ENCODE peak calls at places on chromosomes 4 and X, in five cellular contexts. W, D, I, L and Z are unnamed samples.
A peak's percentile ranks its signal among the peaks of the same experiment; 100 is the strongest.

GRCh38 chr4:751676-752075 is 46.0 kb downstream of the PCGF3 start:
- DNase-seq in W (no peak), D (no peak), I (peak; percentile 39), L (peak; percentile 58), Z (no peak)

GRCh38 chr4:39151120-39151713 is 31.1 kb upstream of the WDR19 start:
- DNase-seq in W (no peak), D (peak; percentile 48), I (peak; percentile 36), L (peak; percentile 39), Z (no peak)

GRCh38 chrX:70421618-70422017 is 1.5 kb upstream of the GDPD2 start:
- DNase-seq in W (no peak), D (no peak), I (no peak), L (no peak), Z (no peak)

GRCh38 chrX:9628779-9629493 is 136.7 kb downstream of the GPR143 start:
- DNase-seq in W (no peak), D (no peak), I (no peak), L (no peak), Z (no peak)

GRCh38 chr4:124745988-124746801 is 33.7 kb upstream of the ANKRD50 start:
- DNase-seq in W (no peak), D (peak; percentile 3), I (no peak), L (no peak), Z (no peak)

GRCh38 chr4:55865228-55865806 is 11.9 kb downstream of the EXOC1 start:
- DNase-seq in W (no peak), D (peak; percentile 84), I (peak; percentile 59), L (peak; percentile 70), Z (peak; percentile 41)

GRCh38 chr4:147425019-147425418 is 55.9 kb upstream of the EDNRA start:
- DNase-seq in W (no peak), D (peak; percentile 60), I (peak; percentile 42), L (peak; percentile 54), Z (no peak)

GRCh38 chr4:189087981-189088380 is 852.7 kb upstream of the FRG1 start:
- DNase-seq in W (no peak), D (no peak), I (no peak), L (no peak), Z (no peak)

GRCh38 chr4:40170588-40170987 is 26.2 kb upstream of the RHOH start:
- DNase-seq in W (no peak), D (no peak), I (no peak), L (no peak), Z (no peak)

GRCh38 chr4:100797791-100798190 is 280.0 kb upstream of the EMCN start:
- DNase-seq in W (no peak), D (no peak), I (peak; percentile 29), L (peak; percentile 32), Z (no peak)

GRCh38 chr4:36775544-36775943 is 469.0 kb upstream of the NWD2 start:
- DNase-seq in W (no peak), D (no peak), I (no peak), L (no peak), Z (no peak)

GRCh38 chr4:156898373-156899117 is 73.1 kb downstream of the PDGFC start:
- DNase-seq in W (no peak), D (peak; percentile 26), I (no peak), L (no peak), Z (no peak)

GRCh38 chr4:97493815-97494518 is 649.3 kb downstream of the STPG2 start:
- DNase-seq in W (no peak), D (no peak), I (peak; percentile 37), L (peak; percentile 45), Z (peak; percentile 52)

GRCh38 chr4:38232741-38233140 is 272.5 kb downstream of the PTTG2 start:
- DNase-seq in W (no peak), D (no peak), I (no peak), L (no peak), Z (no peak)

GRCh38 chr4:152536545-152537182 is 772 bp upstream of the FBXW7 start:
- DNase-seq in W (peak; percentile 30), D (peak; percentile 73), I (peak; percentile 33), L (peak; percentile 48), Z (peak; percentile 70)

GRCh38 chr4:48118081-48118480 is 16.0 kb downstream of the TXK start:
- DNase-seq in W (no peak), D (no peak), I (no peak), L (no peak), Z (no peak)

GRCh38 chrX:22196151-22196550 is 76.6 kb upstream of the CBLL2 start:
- DNase-seq in W (no peak), D (peak; percentile 61), I (no peak), L (no peak), Z (no peak)

GRCh38 chr4:186760576-186760975 is 36.9 kb upstream of the FAT1 start:
- DNase-seq in W (no peak), D (peak; percentile 88), I (peak; percentile 83), L (peak; percentile 86), Z (peak; percentile 76)

DNA sequence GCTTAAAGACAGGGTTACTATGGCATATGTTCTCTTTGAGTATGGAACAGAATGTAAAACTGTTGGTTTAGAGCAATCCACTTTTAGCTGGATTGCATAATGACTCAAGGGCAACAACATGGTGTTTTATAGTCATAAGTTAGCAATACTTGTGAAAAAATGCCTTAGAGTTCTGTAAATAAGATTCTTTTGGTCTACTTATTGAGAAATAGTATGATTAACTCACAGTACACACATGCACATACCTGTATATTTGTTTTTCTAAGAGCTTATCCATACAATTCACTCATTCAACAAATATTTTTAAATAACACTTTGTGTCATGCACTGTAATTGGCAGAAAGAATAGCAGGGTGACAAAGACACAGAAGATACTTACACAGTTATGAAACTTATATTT is 1415.5 kb downstream of the PCDH7 start:
- DNase-seq in W (no peak), D (no peak), I (peak; percentile 6), L (peak; percentile 14), Z (peak; percentile 86)
- TF ChIP-seq EZH2 in W (no peak), D (no peak), I (no peak), L (no peak), Z (no peak)

DNA sequence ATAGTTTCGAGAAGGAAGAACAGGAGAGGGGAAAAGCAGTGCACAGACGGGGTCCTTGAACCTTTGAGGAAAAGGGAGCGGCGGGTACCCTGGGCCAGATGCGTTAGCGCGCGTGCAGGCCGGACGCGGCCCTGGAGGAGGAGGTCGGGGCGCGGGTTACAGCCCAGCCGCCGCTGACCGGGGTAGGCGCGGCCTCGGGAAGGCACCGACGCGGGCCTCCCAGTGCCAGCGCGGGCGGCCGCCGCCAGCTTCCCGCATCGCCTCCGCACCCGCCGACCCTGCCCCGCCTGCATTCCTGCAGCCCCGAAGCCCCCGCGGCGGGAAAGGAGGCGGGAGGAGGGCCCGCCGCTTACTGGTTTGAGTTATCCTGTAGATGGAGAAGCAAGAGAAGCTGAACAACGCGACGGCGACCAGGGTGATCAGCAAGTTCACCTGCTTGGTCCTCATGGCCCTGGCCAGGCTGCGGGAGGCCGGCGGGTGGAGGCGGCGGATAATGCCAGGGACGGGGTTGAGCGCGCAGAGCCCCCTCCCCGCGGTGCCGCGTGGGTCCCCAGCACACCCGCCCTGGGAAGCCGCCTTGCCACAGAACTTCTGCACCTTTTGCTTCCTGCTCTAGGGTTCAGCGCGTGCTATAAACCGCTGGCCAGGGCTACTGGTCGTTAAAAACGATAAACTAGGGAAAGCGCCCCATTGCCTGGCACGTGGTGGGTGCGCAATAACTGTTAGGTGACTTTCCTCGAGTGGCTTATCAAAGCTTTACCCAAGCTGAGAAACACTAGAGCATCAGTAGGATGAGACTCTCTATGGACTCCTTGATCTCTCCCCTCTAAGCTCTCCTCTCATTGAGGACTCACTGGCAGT is at the start of gene MGAT4D:
- DNase-seq in W (no peak), D (peak; percentile 27), I (no peak), L (peak; percentile 6), Z (no peak)
- TF ChIP-seq EZH2 in W (no peak), D (no peak), I (peak; percentile 89), L (peak; percentile 90), Z (peak; percentile 60)

DNA sequence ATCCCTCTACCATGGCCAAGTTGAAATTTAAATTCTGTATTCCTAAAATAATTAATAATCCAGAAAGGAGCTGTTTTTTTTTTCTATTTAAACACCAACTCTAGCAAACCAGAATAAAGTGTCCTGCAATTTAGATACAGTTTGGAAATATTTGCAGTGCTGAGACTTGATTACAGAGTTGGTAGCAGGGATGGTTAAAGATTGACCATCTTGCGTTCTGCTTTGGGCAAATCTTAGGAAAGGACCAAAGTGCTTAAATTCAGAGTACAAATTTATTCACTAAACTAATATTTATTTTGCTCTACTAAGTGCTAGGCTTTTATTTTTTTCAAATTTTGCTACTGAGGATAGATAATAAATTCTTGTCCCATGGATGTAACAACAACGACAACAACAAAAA is 180.2 kb upstream of the AADAT start:
- DNase-seq in W (no peak), D (no peak), I (no peak), L (no peak), Z (no peak)
- TF ChIP-seq EZH2 in W (no peak), D (no peak), I (no peak), L (no peak), Z (no peak)

DNA sequence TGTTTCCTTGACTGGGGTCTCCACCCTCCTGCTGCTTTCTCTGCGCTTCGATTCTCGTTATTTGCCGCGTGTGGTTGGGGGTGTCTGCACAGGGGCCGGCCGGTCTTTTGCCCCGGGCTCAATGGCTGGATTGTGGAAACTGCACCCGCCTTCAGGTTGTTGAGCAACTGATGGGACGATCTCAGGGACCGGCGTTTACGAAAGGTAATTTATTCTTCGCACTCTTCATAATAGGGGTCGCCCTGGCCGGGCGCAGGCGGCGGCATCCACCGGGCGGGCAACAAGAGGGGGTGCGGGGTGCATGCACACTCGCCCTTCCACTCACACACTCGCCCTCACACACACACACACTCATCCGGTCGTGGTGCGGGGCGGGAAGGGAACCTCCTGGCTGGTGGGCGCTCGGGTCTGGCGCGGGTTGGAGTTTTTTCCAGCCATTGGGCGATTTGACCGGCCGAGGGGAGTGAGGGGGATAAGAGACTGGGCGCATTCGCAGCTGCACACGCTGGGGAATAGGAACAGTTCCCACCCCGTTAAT is 1.5 kb downstream of the ADGRL3 start:
- DNase-seq in W (no peak), D (no peak), I (no peak), L (peak; percentile 7), Z (peak; percentile 32)
- TF ChIP-seq EZH2 in W (no peak), D (peak; percentile 38), I (no peak), L (peak; percentile 39), Z (peak; percentile 48)

GRCh38 chrX:13570245-13570573 is 808 bp downstream of the EGFL6 start:
- DNase-seq in W (no peak), D (no peak), I (no peak), L (no peak), Z (no peak)

GRCh38 chrX:13574600-13574999 is 5.2 kb downstream of the EGFL6 start:
- DNase-seq in W (no peak), D (no peak), I (no peak), L (no peak), Z (no peak)

GRCh38 chrX:13571136-13571535 is 1.7 kb downstream of the EGFL6 start:
- DNase-seq in W (no peak), D (no peak), I (no peak), L (no peak), Z (no peak)

GRCh38 chrX:13569479-13570244 is at the start of gene EGFL6:
- DNase-seq in W (no peak), D (no peak), I (no peak), L (no peak), Z (no peak)
- TF ChIP-seq EZH2 in W (no peak), D (no peak), I (peak; percentile 35), L (no peak), Z (no peak)